ENCODE peak calls at places on chromosomes 1 and 21, in four cellular contexts. One of them, this sample, is unnamed.
A peak's percentile ranks its signal among the peaks of the same experiment; 100 is the strongest.

GRCh38 chr1:244174922-244175521 is 123.9 kb downstream of the ZBTB18 start:
- DNase-seq in COR-L47: no peak
- DNase-seq in GM23248: no peak
- DNase-seq in activated CD4-positive, alpha-beta T cell treated with anti-CD3 and anti-CD28 coated beads for 24 hours: no peak
- DNase-seq in this sample: no peak

GRCh38 chr1:1045129-1045528 is 25.2 kb downstream of the AGRN start:
- DNase-seq in COR-L47: no peak
- DNase-seq in GM23248: no peak
- DNase-seq in activated CD4-positive, alpha-beta T cell treated with anti-CD3 and anti-CD28 coated beads for 24 hours: no peak
- DNase-seq in this sample: no peak

GRCh38 chr1:203055166-203055799 is 29.0 kb downstream of the PPFIA4 start:
- DNase-seq in COR-L47: no peak
- DNase-seq in GM23248: no peak
- DNase-seq in activated CD4-positive, alpha-beta T cell treated with anti-CD3 and anti-CD28 coated beads for 24 hours: no peak
- DNase-seq in this sample: no peak

GRCh38 chr1:31232689-31233088 is 7.0 kb downstream of the NKAIN1 start:
- DNase-seq in COR-L47: no peak
- DNase-seq in GM23248: no peak
- DNase-seq in activated CD4-positive, alpha-beta T cell treated with anti-CD3 and anti-CD28 coated beads for 24 hours: no peak
- DNase-seq in this sample: no peak

GRCh38 chr1:214136336-214136735 is 144.6 kb upstream of the SMYD2 start:
- DNase-seq in COR-L47: no peak
- DNase-seq in GM23248: no peak
- DNase-seq in activated CD4-positive, alpha-beta T cell treated with anti-CD3 and anti-CD28 coated beads for 24 hours: no peak
- DNase-seq in this sample: no peak

GRCh38 chr1:63599799-63600198 is 6.6 kb downstream of the PGM1 start:
- DNase-seq in COR-L47: no peak
- DNase-seq in GM23248: no peak
- DNase-seq in activated CD4-positive, alpha-beta T cell treated with anti-CD3 and anti-CD28 coated beads for 24 hours: no peak
- DNase-seq in this sample: no peak

GRCh38 chr1:217333939-217334338 is 297.0 kb downstream of the GPATCH2 start:
- DNase-seq in COR-L47: no peak
- DNase-seq in GM23248: peak; percentile 33
- DNase-seq in activated CD4-positive, alpha-beta T cell treated with anti-CD3 and anti-CD28 coated beads for 24 hours: no peak
- DNase-seq in this sample: no peak

GRCh38 chr1:182338806-182339370 is 52.7 kb downstream of the GLUL start:
- DNase-seq in COR-L47: no peak
- DNase-seq in GM23248: no peak
- DNase-seq in activated CD4-positive, alpha-beta T cell treated with anti-CD3 and anti-CD28 coated beads for 24 hours: no peak
- DNase-seq in this sample: no peak

GRCh38 chr21:31873696-31874599 is 1.1 kb downstream of the HUNK start:
- DNase-seq in COR-L47: peak; percentile 36
- DNase-seq in GM23248: peak; percentile 67
- DNase-seq in activated CD4-positive, alpha-beta T cell treated with anti-CD3 and anti-CD28 coated beads for 24 hours: peak; percentile 55
- DNase-seq in this sample: peak; percentile 79

GRCh38 chr1:74703386-74704182 is 29.3 kb downstream of the CRYZ start:
- DNase-seq in COR-L47: no peak
- DNase-seq in GM23248: no peak
- DNase-seq in activated CD4-positive, alpha-beta T cell treated with anti-CD3 and anti-CD28 coated beads for 24 hours: no peak
- DNase-seq in this sample: no peak